ENCODE peak calls at places on chromosome 7, in six cellular contexts. One of them, this sample, is unnamed.

GRCh38 chr7:101238226-101239182 is 902 bp upstream of the CLDN15 start:
- DNase-seq in dorsolateral prefrontal cortex: no peak
- DNase-seq in endothelial cell: no peak
- DNase-seq in H9: no peak
- DNase-seq in lower leg skin: no peak
- DNase-seq in transverse colon: no peak
- DNase-seq in this sample: no peak

GRCh38 chr7:85972504-85973141 is 671.1 kb upstream of the GRM3 start:
- DNase-seq in lower leg skin: peak
- DNase-seq in dorsolateral prefrontal cortex: no peak
- DNase-seq in transverse colon: no peak
- DNase-seq in H9: peak
- DNase-seq in endothelial cell: no peak
- DNase-seq in this sample: no peak

GRCh38 chr7:4234886-4235285 is 447.2 kb upstream of the FOXK1 start:
- DNase-seq in endothelial cell: no peak
- DNase-seq in H9: no peak
- DNase-seq in dorsolateral prefrontal cortex: no peak
- DNase-seq in transverse colon: no peak
- DNase-seq in lower leg skin: no peak
- DNase-seq in this sample: no peak

GRCh38 chr7:47638679-47639306 is 56.9 kb upstream of the TNS3 start:
- DNase-seq in lower leg skin: no peak
- DNase-seq in endothelial cell: no peak
- DNase-seq in H9: no peak
- DNase-seq in dorsolateral prefrontal cortex: no peak
- DNase-seq in transverse colon: peak
- DNase-seq in this sample: no peak

GRCh38 chr7:13797545-13797944 is 191.9 kb downstream of the ETV1 start:
- DNase-seq in endothelial cell: no peak
- DNase-seq in lower leg skin: no peak
- DNase-seq in H9: no peak
- DNase-seq in transverse colon: no peak
- DNase-seq in dorsolateral prefrontal cortex: no peak
- DNase-seq in this sample: no peak

GRCh38 chr7:101094791-101095375 is 9.6 kb downstream of the TRIM56 start:
- DNase-seq in endothelial cell: peak
- DNase-seq in H9: peak
- DNase-seq in lower leg skin: no peak
- DNase-seq in dorsolateral prefrontal cortex: no peak
- DNase-seq in transverse colon: peak
- DNase-seq in this sample: no peak

GRCh38 chr7:31933481-31933880 is 136.7 kb downstream of the PDE1C start:
- DNase-seq in transverse colon: no peak
- DNase-seq in dorsolateral prefrontal cortex: no peak
- DNase-seq in endothelial cell: no peak
- DNase-seq in lower leg skin: no peak
- DNase-seq in H9: no peak
- DNase-seq in this sample: no peak

GRCh38 chr7:151705744-151706567 is 171.0 kb downstream of the PRKAG2 start:
- DNase-seq in H9: peak
- DNase-seq in endothelial cell: peak
- DNase-seq in transverse colon: peak
- DNase-seq in lower leg skin: peak
- DNase-seq in dorsolateral prefrontal cortex: no peak
- DNase-seq in this sample: no peak

GRCh38 chr7:2657208-2657607 is 25.4 kb downstream of the TTYH3 start:
- DNase-seq in H9: no peak
- DNase-seq in transverse colon: no peak
- DNase-seq in endothelial cell: no peak
- DNase-seq in lower leg skin: no peak
- DNase-seq in dorsolateral prefrontal cortex: no peak
- DNase-seq in this sample: no peak

GRCh38 chr7:78080811-78081210 is 282.2 kb downstream of the PHTF2 start:
- DNase-seq in lower leg skin: no peak
- DNase-seq in H9: no peak
- DNase-seq in endothelial cell: no peak
- DNase-seq in transverse colon: no peak
- DNase-seq in dorsolateral prefrontal cortex: no peak
- DNase-seq in this sample: no peak

GRCh38 chr7:79709574-79710409 is 256.3 kb upstream of the MAGI2 start:
- DNase-seq in H9: no peak
- DNase-seq in lower leg skin: no peak
- DNase-seq in endothelial cell: no peak
- DNase-seq in dorsolateral prefrontal cortex: no peak
- DNase-seq in transverse colon: peak
- DNase-seq in this sample: no peak

GRCh38 chr7:137597856-137598255 is 248.9 kb downstream of the DGKI start:
- DNase-seq in transverse colon: no peak
- DNase-seq in endothelial cell: no peak
- DNase-seq in dorsolateral prefrontal cortex: no peak
- DNase-seq in lower leg skin: no peak
- DNase-seq in H9: no peak
- DNase-seq in this sample: no peak

GRCh38 chr7:106017657-106018056 is 54.6 kb downstream of the CDHR3 start:
- DNase-seq in H9: no peak
- DNase-seq in dorsolateral prefrontal cortex: no peak
- DNase-seq in lower leg skin: no peak
- DNase-seq in transverse colon: no peak
- DNase-seq in endothelial cell: no peak
- DNase-seq in this sample: no peak

GRCh38 chr7:106012935-106013439 is 49.9 kb downstream of the CDHR3 start:
- DNase-seq in lower leg skin: no peak
- DNase-seq in H9: no peak
- DNase-seq in endothelial cell: no peak
- DNase-seq in transverse colon: no peak
- DNase-seq in dorsolateral prefrontal cortex: no peak
- DNase-seq in this sample: no peak

GRCh38 chr7:106016331-106016730 is 53.3 kb downstream of the CDHR3 start:
- DNase-seq in endothelial cell: no peak
- DNase-seq in dorsolateral prefrontal cortex: no peak
- DNase-seq in transverse colon: no peak
- DNase-seq in H9: no peak
- DNase-seq in lower leg skin: no peak
- DNase-seq in this sample: no peak

GRCh38 chr7:106018566-106019338 is 55.7 kb downstream of the CDHR3 start:
- DNase-seq in transverse colon: no peak
- DNase-seq in endothelial cell: no peak
- DNase-seq in H9: no peak
- DNase-seq in lower leg skin: no peak
- DNase-seq in dorsolateral prefrontal cortex: no peak
- DNase-seq in this sample: no peak

GRCh38 chr7:106015586-106016218 is 52.6 kb downstream of the CDHR3 start:
- DNase-seq in dorsolateral prefrontal cortex: no peak
- DNase-seq in transverse colon: no peak
- DNase-seq in H9: no peak
- DNase-seq in endothelial cell: no peak
- DNase-seq in lower leg skin: no peak
- DNase-seq in this sample: no peak
- TF ChIP-seq CTCF in dorsolateral prefrontal cortex: no peak
- TF ChIP-seq CTCF in transverse colon: no peak
- TF ChIP-seq CTCF in H9: no peak
- TF ChIP-seq CTCF in endothelial cell: no peak
- TF ChIP-seq CTCF in lower leg skin: no peak
- TF ChIP-seq CTCF in this sample: no peak

DNA sequence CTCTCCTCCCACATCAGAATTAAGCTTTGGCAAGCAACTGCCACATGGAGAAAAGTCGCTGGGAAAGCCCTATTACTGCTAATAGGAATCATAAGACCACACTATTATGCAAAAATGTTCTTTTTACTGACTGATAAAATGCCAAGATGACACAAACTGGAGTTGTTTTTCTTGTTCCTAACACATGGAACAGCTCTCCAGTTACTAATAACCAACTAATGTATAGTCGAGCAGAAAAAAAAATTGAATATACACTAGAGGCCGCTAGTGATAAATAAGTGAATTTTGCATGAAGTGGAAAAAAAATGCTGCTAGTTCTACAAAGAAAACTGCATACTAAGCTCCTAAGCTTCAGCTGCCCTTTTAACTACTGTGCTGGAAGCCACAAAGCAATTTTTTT is 165.6 kb downstream of the TPK1 start:
- DNase-seq in transverse colon: no peak
- DNase-seq in dorsolateral prefrontal cortex: no peak
- DNase-seq in H9: no peak
- DNase-seq in endothelial cell: no peak
- DNase-seq in lower leg skin: no peak
- DNase-seq in this sample: no peak
- TF ChIP-seq CTCF in transverse colon: no peak
- TF ChIP-seq CTCF in dorsolateral prefrontal cortex: peak
- TF ChIP-seq CTCF in H9: no peak
- TF ChIP-seq CTCF in endothelial cell: no peak
- TF ChIP-seq CTCF in lower leg skin: no peak
- TF ChIP-seq CTCF in this sample: no peak

GRCh38 chr7:149474309-149475120 is 13.7 kb upstream of the ZNF777 start:
- DNase-seq in H9: no peak
- DNase-seq in lower leg skin: no peak
- DNase-seq in dorsolateral prefrontal cortex: no peak
- DNase-seq in endothelial cell: no peak
- DNase-seq in transverse colon: no peak
- DNase-seq in this sample: no peak
- TF ChIP-seq CTCF in H9: peak
- TF ChIP-seq CTCF in lower leg skin: no peak
- TF ChIP-seq CTCF in dorsolateral prefrontal cortex: no peak
- TF ChIP-seq CTCF in endothelial cell: no peak
- TF ChIP-seq CTCF in transverse colon: no peak
- TF ChIP-seq CTCF in this sample: no peak

GRCh38 chr7:139940866-139941265 is 111.8 kb downstream of the TBXAS1 start:
- DNase-seq in transverse colon: no peak
- DNase-seq in lower leg skin: no peak
- DNase-seq in dorsolateral prefrontal cortex: no peak
- DNase-seq in H9: no peak
- DNase-seq in endothelial cell: no peak
- DNase-seq in this sample: no peak

GRCh38 chr7:139937685-139938084 is 108.6 kb downstream of the TBXAS1 start:
- DNase-seq in endothelial cell: peak
- DNase-seq in dorsolateral prefrontal cortex: no peak
- DNase-seq in lower leg skin: peak
- DNase-seq in H9: no peak
- DNase-seq in transverse colon: no peak
- DNase-seq in this sample: no peak

GRCh38 chr7:139941866-139942265 is 112.8 kb downstream of the TBXAS1 start:
- DNase-seq in endothelial cell: no peak
- DNase-seq in dorsolateral prefrontal cortex: no peak
- DNase-seq in H9: no peak
- DNase-seq in transverse colon: no peak
- DNase-seq in lower leg skin: no peak
- DNase-seq in this sample: no peak

GRCh38 chr7:139931190-139932007 is 102.3 kb downstream of the TBXAS1 start:
- DNase-seq in endothelial cell: no peak
- DNase-seq in H9: no peak
- DNase-seq in dorsolateral prefrontal cortex: no peak
- DNase-seq in transverse colon: no peak
- DNase-seq in lower leg skin: no peak
- DNase-seq in this sample: no peak

GRCh38 chr7:139936760-139937310 is 107.8 kb downstream of the TBXAS1 start:
- DNase-seq in endothelial cell: no peak
- DNase-seq in H9: no peak
- DNase-seq in dorsolateral prefrontal cortex: no peak
- DNase-seq in lower leg skin: peak
- DNase-seq in transverse colon: no peak
- DNase-seq in this sample: no peak
- TF ChIP-seq CTCF in endothelial cell: no peak
- TF ChIP-seq CTCF in H9: no peak
- TF ChIP-seq CTCF in dorsolateral prefrontal cortex: no peak
- TF ChIP-seq CTCF in lower leg skin: no peak
- TF ChIP-seq CTCF in transverse colon: no peak
- TF ChIP-seq CTCF in this sample: no peak

GRCh38 chr7:112206238-112207105 is at the start of the genes DOCK4 and ZNF277:
- DNase-seq in transverse colon: peak
- DNase-seq in endothelial cell: peak
- DNase-seq in dorsolateral prefrontal cortex: peak
- DNase-seq in H9: peak
- DNase-seq in lower leg skin: peak
- DNase-seq in this sample: peak
- TF ChIP-seq CTCF in transverse colon: no peak
- TF ChIP-seq CTCF in endothelial cell: no peak
- TF ChIP-seq CTCF in dorsolateral prefrontal cortex: peak
- TF ChIP-seq CTCF in H9: no peak
- TF ChIP-seq CTCF in lower leg skin: no peak
- TF ChIP-seq CTCF in this sample: no peak

DNA sequence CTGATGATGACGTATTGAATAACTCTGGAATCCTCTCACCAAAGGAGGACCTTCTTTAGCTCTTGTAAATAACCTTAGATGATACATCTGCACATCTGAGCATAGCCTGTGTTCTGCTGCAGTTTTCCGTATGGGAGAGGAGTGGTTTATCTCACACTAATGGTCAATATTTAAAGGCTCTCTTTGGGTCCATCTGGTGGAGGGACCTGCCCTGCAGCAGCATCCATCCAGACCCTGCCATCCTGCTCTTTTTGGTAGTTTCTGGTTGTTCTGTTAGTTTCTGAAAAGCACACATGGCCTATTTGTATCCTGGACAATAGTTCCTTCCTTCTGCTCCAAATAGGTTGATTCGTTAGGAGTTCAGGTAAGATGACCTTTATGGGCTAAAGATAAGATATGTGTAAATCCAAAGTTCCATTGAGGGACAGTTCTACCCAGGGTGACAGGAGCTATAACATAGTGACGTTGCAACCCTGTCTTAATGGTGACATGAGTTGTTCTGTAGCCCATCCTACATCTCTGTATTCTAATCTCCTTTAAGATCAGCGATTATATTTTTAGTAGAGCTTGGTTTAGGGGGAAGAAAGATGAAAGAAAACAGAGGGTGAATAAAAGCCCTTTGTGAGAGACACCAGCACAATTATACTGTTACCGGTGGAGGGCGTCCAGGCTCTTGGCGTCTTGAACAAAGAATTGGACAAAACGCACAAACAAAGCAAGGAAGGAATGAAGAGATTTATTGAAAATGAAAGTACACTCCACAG is 60.0 kb upstream of the KLF14 start:
- DNase-seq in transverse colon: no peak
- DNase-seq in H9: no peak
- DNase-seq in dorsolateral prefrontal cortex: no peak
- DNase-seq in lower leg skin: no peak
- DNase-seq in endothelial cell: no peak
- DNase-seq in this sample: no peak
- TF ChIP-seq CTCF in transverse colon: no peak
- TF ChIP-seq CTCF in H9: peak
- TF ChIP-seq CTCF in dorsolateral prefrontal cortex: no peak
- TF ChIP-seq CTCF in lower leg skin: no peak
- TF ChIP-seq CTCF in endothelial cell: no peak
- TF ChIP-seq CTCF in this sample: no peak